ENCODE peak calls at places on chromosomes 4 and X, in six cellular contexts. R is AG04450; U is GM23248; Q is activated CD4-positive, alpha-beta T cell treated with anti-CD3 and anti-CD28 coated beads for 24 hours; L is T-cell; T is HEK293T. Y is an unnamed sample.

GRCh38 chr4:108058685-108059440 is 69.2 kb downstream of the HADH start:
- DNase-seq in R (peak), U (peak), Q (no peak), L (no peak), T (no peak), Y (no peak)

GRCh38 chr4:25654971-25655963 is at the start of gene SLC34A2:
- DNase-seq in R (no peak), U (no peak), Q (no peak), L (no peak), T (no peak), Y (no peak)

GRCh38 chr4:142579483-142579882 is 266.6 kb downstream of the INPP4B start:
- DNase-seq in R (no peak), U (peak), Q (no peak), L (no peak), T (no peak), Y (no peak)

GRCh38 chr4:30718021-30718888 is 1.9 kb upstream of the PCDH7 start:
- DNase-seq in R (no peak), U (peak), Q (no peak), L (no peak), T (peak), Y (no peak)

GRCh38 chrX:2370436-2370835 is 130.3 kb downstream of the DHRSX start:
- DNase-seq in R (no peak), U (peak), Q (no peak), L (no peak), T (no peak), Y (no peak)

GRCh38 chr4:52551487-52551886 is 107.6 kb downstream of the USP46 start:
- DNase-seq in R (no peak), U (no peak), Q (no peak), L (no peak), T (no peak), Y (no peak)

GRCh38 chrX:123570011-123570590 is 162.8 kb downstream of the THOC2 start:
- DNase-seq in R (no peak), U (no peak), Q (no peak), L (no peak), T (no peak), Y (no peak)

GRCh38 chrX:39896951-39897740 is 200.6 kb downstream of the BCOR start:
- DNase-seq in R (peak), U (peak), Q (no peak), L (no peak), T (peak), Y (peak)

GRCh38 chrX:41779058-41779564 is 55.1 kb downstream of the GPR82 start:
- DNase-seq in R (peak), U (peak), Q (no peak), L (no peak), T (no peak), Y (no peak)

GRCh38 chr4:83413676-83414075 is 41.9 kb downstream of the HELQ start:
- DNase-seq in R (no peak), U (peak), Q (no peak), L (no peak), T (no peak), Y (no peak)

GRCh38 chr4:2827874-2828751 is 15.5 kb upstream of the ADD1 start:
- DNase-seq in R (no peak), U (no peak), Q (no peak), L (no peak), T (no peak), Y (no peak)

GRCh38 chrX:63922221-63922620 is 137.2 kb upstream of the ARHGEF9 start:
- DNase-seq in R (no peak), U (peak), Q (no peak), L (no peak), T (no peak), Y (no peak)

GRCh38 chrX:150362599-150363481 is at the start of gene MAMLD1:
- DNase-seq in R (no peak), U (peak), Q (peak), L (peak), T (peak), Y (peak)